ENCODE peak calls at places on chromosome 18, in ten cellular contexts. K, E, W, T, V, B, S, X, Q and Y are unnamed samples.

GRCh38 chr18:3593904-3594759 is 144.2 kb downstream of the TGIF1 start:
- DNase-seq in K (peak; percentile 77), S (peak; percentile 95), T (peak; percentile 86), Q (peak; percentile 96), W (peak; percentile 89), V (peak; percentile 98), X (peak; percentile 77), E (peak; percentile 81), B (peak; percentile 96), Y (peak; percentile 92)

GRCh38 chr18:44700652-44701051 is 20.0 kb downstream of the SETBP1 start:
- DNase-seq in W (no peak), K (peak; percentile 24), T (no peak), X (no peak), Q (peak; percentile 42), V (no peak), B (no peak), S (peak; percentile 63), E (no peak), Y (no peak)

GRCh38 chr18:26757263-26758019 is 108.1 kb downstream of the AQP4 start:
- DNase-seq in E (no peak), Q (no peak), X (no peak), S (no peak), T (no peak), K (no peak), W (no peak), V (no peak), B (no peak), Y (no peak)

GRCh38 chr18:58290059-58290747 is 246.2 kb downstream of the NEDD4L start:
- DNase-seq in B (no peak), K (no peak), S (no peak), Q (no peak), V (peak; percentile 80), W (no peak), T (no peak), E (no peak), X (no peak), Y (no peak)

GRCh38 chr18:40371673-40372072 is 1583.4 kb upstream of the PIK3C3 start:
- DNase-seq in S (no peak), K (no peak), X (no peak), E (no peak), W (no peak), B (no peak), V (peak; percentile 83), Q (no peak), T (no peak), Y (no peak)

GRCh38 chr18:650428-650858 is 7.0 kb upstream of the TYMS start:
- DNase-seq in Q (peak; percentile 72), T (no peak), K (no peak), X (no peak), V (no peak), B (no peak), S (peak; percentile 77), W (no peak), E (no peak), Y (no peak)

GRCh38 chr18:5582054-5582453 is 38.3 kb upstream of the EPB41L3 start:
- DNase-seq in S (no peak), X (peak; percentile 63), T (no peak), Q (no peak), K (no peak), B (no peak), E (no peak), V (peak; percentile 68), W (no peak), Y (no peak)

GRCh38 chr18:79862562-79862961 is 64.8 kb downstream of the KCNG2 start:
- DNase-seq in E (no peak), T (no peak), Q (no peak), W (no peak), X (no peak), V (no peak), B (no peak), S (no peak), K (no peak), Y (no peak)

GRCh38 chr18:62080172-62080571 is 106.7 kb downstream of the PIGN start:
- DNase-seq in V (no peak), T (no peak), S (no peak), K (no peak), X (no peak), W (no peak), B (no peak), Q (no peak), E (no peak), Y (no peak)

GRCh38 chr18:76232813-76233212 is 262.2 kb downstream of the ZNF516 start:
- DNase-seq in T (no peak), X (no peak), B (no peak), K (no peak), Q (no peak), W (no peak), V (no peak), S (no peak), E (peak; percentile 51), Y (no peak)

GRCh38 chr18:64929026-64929425 is 780.1 kb upstream of the LINC00305 start:
- DNase-seq in E (no peak), W (no peak), B (no peak), X (no peak), Q (no peak), V (no peak), K (no peak), T (no peak), S (no peak), Y (no peak)

GRCh38 chr18:25067291-25068050 is 284.5 kb downstream of the ZNF521 start:
- DNase-seq in S (no peak), B (no peak), T (no peak), W (no peak), V (no peak), X (no peak), Q (no peak), E (no peak), K (no peak), Y (no peak)

GRCh38 chr18:72868666-72869661 is 1.2 kb upstream of the NETO1 start:
- DNase-seq in T (no peak), B (no peak), K (no peak), S (no peak), E (no peak), V (no peak), W (no peak), Q (no peak), X (peak; percentile 16), Y (no peak)

GRCh38 chr18:68164909-68165308 is 550.0 kb downstream of the TMX3 start:
- DNase-seq in T (no peak), Q (no peak), K (no peak), E (no peak), W (no peak), S (no peak), V (no peak), X (no peak), B (no peak), Y (no peak)

GRCh38 chr18:63253428-63254372 is 65.9 kb downstream of the BCL2 start:
- DNase-seq in E (peak; percentile 61), B (no peak), T (no peak), S (no peak), Q (no peak), K (no peak), V (peak; percentile 44), X (peak; percentile 64), W (no peak), Y (no peak)

GRCh38 chr18:46343940-46344372 is 239.8 kb downstream of the HAUS1 start:
- DNase-seq in S (peak; percentile 53), W (peak; percentile 24), Q (peak; percentile 60), T (peak; percentile 56), K (no peak), V (no peak), E (no peak), B (no peak), X (no peak), Y (peak; percentile 29)

GRCh38 chr18:9507565-9508088 is 32.3 kb downstream of the RALBP1 start:
- DNase-seq in S (no peak), B (no peak), E (no peak), W (no peak), T (no peak), Q (no peak), K (no peak), X (no peak), V (no peak), Y (no peak)

GRCh38 chr18:39911716-39912115 is 2043.3 kb upstream of the PIK3C3 start:
- DNase-seq in V (no peak), E (no peak), T (no peak), W (no peak), B (no peak), X (no peak), Q (no peak), K (no peak), S (no peak), Y (no peak)

GRCh38 chr18:67845035-67845434 is 328.5 kb upstream of the DSEL start:
- DNase-seq in S (no peak), X (no peak), Q (no peak), W (no peak), B (no peak), T (no peak), E (no peak), V (no peak), K (no peak), Y (no peak)

GRCh38 chr18:31738460-31739407 is 21.9 kb downstream of the SLC25A52 start:
- DNase-seq in K (no peak), E (no peak), W (no peak), V (no peak), B (peak; percentile 69), T (no peak), X (no peak), S (peak; percentile 36), Q (no peak), Y (no peak)

GRCh38 chr18:74375999-74376398 is 60.4 kb downstream of the C18orf63 start:
- DNase-seq in V (peak; percentile 7), K (no peak), S (no peak), E (no peak), X (no peak), T (no peak), B (no peak), Q (no peak), W (no peak), Y (no peak)

GRCh38 chr18:44804033-44804432 is 123.3 kb downstream of the SETBP1 start:
- DNase-seq in W (no peak), B (no peak), V (no peak), E (no peak), K (no peak), S (no peak), Q (no peak), T (no peak), X (no peak), Y (no peak)

GRCh38 chr18:37741012-37741586 is 175.5 kb upstream of the CELF4 start:
- DNase-seq in Q (no peak), V (no peak), T (no peak), E (no peak), X (no peak), S (no peak), W (no peak), K (no peak), B (no peak), Y (no peak)

GRCh38 chr18:63316612-63317555 is 2.7 kb downstream of the BCL2 start:
- DNase-seq in E (no peak), X (no peak), S (peak; percentile 80), B (no peak), V (no peak), T (no peak), Q (peak; percentile 17), K (no peak), W (no peak), Y (no peak)

GRCh38 chr18:36580266-36580665 is 248.5 kb downstream of the TPGS2 start:
- DNase-seq in T (no peak), E (no peak), S (no peak), K (no peak), V (peak; percentile 51), X (peak; percentile 61), B (no peak), W (no peak), Q (no peak), Y (no peak)

GRCh38 chr18:72869786-72870185 is 2.0 kb upstream of the NETO1 start:
- DNase-seq in W (no peak), K (no peak), B (no peak), V (no peak), X (peak; percentile 3), T (no peak), E (no peak), S (no peak), Q (no peak), Y (no peak)

GRCh38 chr18:62282188-62282629 is 42.9 kb upstream of the TNFRSF11A start:
- DNase-seq in B (no peak), V (peak; percentile 84), Q (no peak), K (no peak), E (no peak), W (no peak), X (peak; percentile 64), T (no peak), S (no peak), Y (no peak)

GRCh38 chr18:76979111-76979751 is 153.4 kb downstream of the MBP start:
- DNase-seq in X (no peak), B (no peak), K (no peak), S (peak; percentile 79), E (no peak), Q (no peak), V (no peak), T (no peak), W (no peak), Y (no peak)